ENCODE peak calls at places on chromosomes 13 and 19, in seven cellular contexts. A, E, G, H, M, V and Q are unnamed samples.

GRCh38 chr13:71712988-71713653 is 153.9 kb downstream of the DACH1 start:
- DNase-seq in M (no peak), A (no peak), G (no peak), E (no peak), V (no peak), H (no peak), Q (peak)

GRCh38 chr13:41206467-41206866 is 12.1 kb upstream of the KBTBD7 start:
- DNase-seq in G (no peak), H (no peak), V (no peak), E (no peak), M (no peak), A (no peak), Q (no peak)

GRCh38 chr19:32830231-32831014 is 39.1 kb downstream of the SLC7A9 start:
- DNase-seq in V (no peak), E (no peak), G (no peak), M (no peak), A (no peak), H (no peak), Q (no peak)

GRCh38 chr13:22091222-22091970 is 420.5 kb downstream of the FGF9 start:
- DNase-seq in G (no peak), E (no peak), H (no peak), M (no peak), V (no peak), A (no peak), Q (no peak)

GRCh38 chr13:26300140-26300539 is 46.2 kb downstream of the CDK8 start:
- DNase-seq in A (no peak), M (no peak), G (peak), E (no peak), H (no peak), V (no peak), Q (no peak)

GRCh38 chr19:3483226-3483628 is at the start of gene SMIM44:
- DNase-seq in E (no peak), H (peak), M (no peak), G (no peak), V (no peak), A (peak), Q (no peak)

GRCh38 chr19:20423381-20424207 is 142.0 kb downstream of the ZNF737 start:
- DNase-seq in A (peak), G (no peak), M (no peak), E (peak), H (peak), V (peak), Q (peak)

GRCh38 chr19:38852231-38853044 is 2.7 kb upstream of the HNRNPL start:
- DNase-seq in M (no peak), H (peak), E (peak), G (no peak), V (peak), A (peak), Q (peak)

GRCh38 chr13:113802090-113802531 is 43.1 kb downstream of the TMEM255B start:
- DNase-seq in G (no peak), V (no peak), A (no peak), H (no peak), E (peak), M (no peak), Q (no peak)

GRCh38 chr13:34886987-34887386 is 55.1 kb upstream of the NBEA start:
- DNase-seq in A (no peak), G (no peak), E (no peak), M (no peak), V (no peak), H (no peak), Q (no peak)

GRCh38 chr13:98984983-98985382 is 7.1 kb upstream of the DOCK9 start:
- DNase-seq in E (no peak), G (no peak), H (no peak), V (no peak), A (no peak), M (no peak), Q (no peak)

GRCh38 chr19:1105873-1106840 is 2.4 kb downstream of the GPX4 start:
- DNase-seq in M (no peak), V (no peak), H (no peak), G (no peak), A (no peak), E (peak), Q (no peak)

GRCh38 chr19:8148410-8149231 is 771 bp downstream of the FBN3 start:
- DNase-seq in A (no peak), G (peak), E (no peak), V (no peak), M (no peak), H (no peak), Q (no peak)

GRCh38 chr19:41551711-41552110 is 24.3 kb upstream of the CEACAM21 start:
- DNase-seq in E (no peak), M (no peak), G (no peak), V (no peak), A (no peak), H (no peak), Q (no peak)

GRCh38 chr19:18725755-18726416 is 42.4 kb downstream of the CRTC1 start:
- DNase-seq in G (no peak), M (no peak), H (no peak), A (no peak), V (no peak), E (no peak), Q (no peak)

GRCh38 chr13:94454906-94455305 is 24.6 kb downstream of the DCT start:
- DNase-seq in M (peak), E (no peak), G (no peak), H (no peak), V (no peak), A (no peak), Q (no peak)

GRCh38 chr13:21537105-21537504 is 66.9 kb downstream of the MICU2 start:
- DNase-seq in V (no peak), H (no peak), E (no peak), G (no peak), A (no peak), M (no peak), Q (no peak)

GRCh38 chr19:47230122-47230920 is 678 bp downstream of the BBC3 start:
- DNase-seq in V (no peak), E (peak), H (peak), M (no peak), G (no peak), A (peak), Q (peak)

GRCh38 chr19:45076851-45077730 is 813 bp upstream of the ZNF296 start:
- DNase-seq in A (peak), M (no peak), V (no peak), H (no peak), G (no peak), E (no peak), Q (no peak)

GRCh38 chr19:17718988-17719711 is at the start of gene MAP1S:
- DNase-seq in H (peak), M (no peak), E (peak), A (peak), G (no peak), V (no peak), Q (peak)

GRCh38 chr13:106466691-106467405 is 68.6 kb downstream of the EFNB2 start:
- DNase-seq in E (no peak), H (no peak), G (no peak), V (no peak), A (no peak), M (no peak), Q (no peak)

GRCh38 chr13:80312967-80313366 is 28.0 kb downstream of the SPRY2 start:
- DNase-seq in M (no peak), H (no peak), G (no peak), E (no peak), A (no peak), V (no peak), Q (no peak)

GRCh38 chr19:43522929-43523328 is 4.1 kb downstream of the ETHE1 start:
- DNase-seq in M (no peak), H (no peak), G (no peak), A (no peak), E (no peak), V (no peak), Q (no peak)

GRCh38 chr13:111281751-111282311 is 38.6 kb upstream of the TEX29 start:
- DNase-seq in M (peak), A (no peak), H (no peak), V (no peak), E (no peak), G (no peak), Q (no peak)

GRCh38 chr13:70987043-70987442 is 878.8 kb upstream of the KLHL1 start:
- DNase-seq in M (no peak), E (peak), A (no peak), G (no peak), V (no peak), H (no peak), Q (no peak)

GRCh38 chr13:97352815-97353214 is 81.2 kb upstream of the RAP2A start:
- DNase-seq in E (no peak), H (no peak), G (no peak), V (no peak), A (no peak), M (no peak), Q (no peak)

GRCh38 chr19:46471116-46471733 is at the start of gene PNMA8A:
- DNase-seq in V (no peak), A (peak), G (no peak), M (no peak), E (peak), H (peak), Q (no peak)

GRCh38 chr13:110106726-110107125 is 200.2 kb downstream of the COL4A1 start:
- DNase-seq in A (peak), V (no peak), E (no peak), H (no peak), G (no peak), M (peak), Q (no peak)

GRCh38 chr13:102948006-102948405 is 102.2 kb downstream of the ERCC5 start:
- DNase-seq in E (no peak), A (no peak), V (no peak), M (no peak), H (no peak), G (no peak), Q (no peak)

GRCh38 chr13:40492511-40492910 is 173.9 kb downstream of the FOXO1 start:
- DNase-seq in G (no peak), E (no peak), M (no peak), A (no peak), H (no peak), V (no peak), Q (no peak)

GRCh38 chr13:41411536-41411935 is 45.8 kb upstream of the RGCC start:
- DNase-seq in H (no peak), E (peak), V (no peak), A (no peak), G (peak), M (peak), Q (no peak)

GRCh38 chr19:15296353-15296752 is 36.0 kb downstream of the BRD4 start:
- DNase-seq in H (no peak), M (no peak), A (no peak), E (peak), G (no peak), V (no peak), Q (no peak)

GRCh38 chr19:532578-533484 is 1.3 kb downstream of the CDC34 start:
- DNase-seq in M (no peak), H (peak), A (peak), G (peak), E (peak), V (peak), Q (no peak)

GRCh38 chr13:108155185-108156106 is 59.9 kb downstream of the LIG4 start:
- DNase-seq in M (no peak), A (peak), H (peak), G (peak), E (no peak), V (no peak), Q (peak)

GRCh38 chr19:50701367-50701985 is 18.1 kb downstream of the SHANK1 start:
- DNase-seq in E (no peak), G (no peak), M (no peak), A (no peak), H (no peak), V (no peak), Q (no peak)
- H3K4me3 ChIP-seq in E (no peak), G (no peak), M (no peak), A (no peak), H (no peak), V (no peak), Q (no peak)

DNA sequence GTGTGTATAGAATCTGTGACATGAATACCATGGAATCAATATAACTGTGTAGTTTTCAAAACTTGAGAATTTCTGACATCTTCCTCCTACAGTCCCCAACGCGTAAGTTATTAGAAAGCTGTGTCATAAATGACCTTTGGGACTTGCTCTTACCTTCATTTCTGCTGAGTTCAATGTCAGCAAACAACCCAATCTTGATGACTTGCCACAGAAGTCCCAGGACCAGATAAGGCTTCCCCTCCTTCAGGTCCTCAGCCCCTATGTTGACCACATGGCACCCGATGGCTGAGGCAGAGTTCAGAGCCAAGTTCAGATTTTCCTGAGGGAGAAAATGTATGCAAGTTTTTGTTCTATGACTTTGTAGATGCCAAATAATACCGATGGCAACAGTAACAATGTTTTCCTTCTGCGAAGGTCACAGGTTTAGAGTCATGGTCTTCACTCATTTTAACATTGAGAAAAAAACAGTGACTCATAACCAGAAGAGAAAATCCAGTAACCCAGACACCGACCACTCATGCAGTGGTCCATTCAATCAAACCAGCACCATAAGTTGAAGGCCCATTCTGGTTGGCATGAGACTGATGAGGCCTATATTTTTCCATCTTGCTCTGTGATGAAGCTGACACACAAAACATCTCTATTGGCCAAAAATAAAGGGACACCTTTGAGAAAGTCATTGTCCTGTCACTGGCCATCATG is 29.2 kb downstream of the LCP1 start:
- DNase-seq in V (no peak), M (no peak), A (no peak), E (no peak), G (no peak), H (no peak), Q (no peak)
- TF ChIP-seq POLR2AphosphoS5 in V (no peak), M (no peak), A (no peak), E (no peak), G (no peak), H (no peak), Q (no peak)

DNA sequence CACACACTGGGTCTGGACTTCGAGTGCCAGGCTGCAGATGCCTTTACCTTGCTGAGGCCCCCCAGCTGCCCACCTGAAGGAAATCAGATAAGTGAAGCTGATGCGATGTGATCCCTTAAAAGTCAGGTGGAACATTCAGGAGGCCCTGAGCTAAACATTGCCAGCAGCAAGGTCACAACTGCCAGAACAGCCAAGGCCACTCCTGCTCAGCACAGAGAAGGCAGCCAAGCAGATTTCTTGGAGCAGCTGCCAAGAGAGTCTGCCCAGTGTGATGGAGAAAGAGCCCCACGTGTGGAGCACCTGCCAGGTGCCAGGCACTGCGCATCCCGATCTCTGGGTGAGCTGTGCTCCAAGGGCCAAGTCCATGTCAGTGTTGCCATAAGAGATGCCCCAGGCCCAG is 20.6 kb upstream of the UQCRFS1 start:
- DNase-seq in A (no peak), G (no peak), V (no peak), H (no peak), E (no peak), M (peak), Q (no peak)
- H3K4me3 ChIP-seq in A (no peak), G (no peak), V (no peak), H (no peak), E (no peak), M (no peak), Q (no peak)

DNA sequence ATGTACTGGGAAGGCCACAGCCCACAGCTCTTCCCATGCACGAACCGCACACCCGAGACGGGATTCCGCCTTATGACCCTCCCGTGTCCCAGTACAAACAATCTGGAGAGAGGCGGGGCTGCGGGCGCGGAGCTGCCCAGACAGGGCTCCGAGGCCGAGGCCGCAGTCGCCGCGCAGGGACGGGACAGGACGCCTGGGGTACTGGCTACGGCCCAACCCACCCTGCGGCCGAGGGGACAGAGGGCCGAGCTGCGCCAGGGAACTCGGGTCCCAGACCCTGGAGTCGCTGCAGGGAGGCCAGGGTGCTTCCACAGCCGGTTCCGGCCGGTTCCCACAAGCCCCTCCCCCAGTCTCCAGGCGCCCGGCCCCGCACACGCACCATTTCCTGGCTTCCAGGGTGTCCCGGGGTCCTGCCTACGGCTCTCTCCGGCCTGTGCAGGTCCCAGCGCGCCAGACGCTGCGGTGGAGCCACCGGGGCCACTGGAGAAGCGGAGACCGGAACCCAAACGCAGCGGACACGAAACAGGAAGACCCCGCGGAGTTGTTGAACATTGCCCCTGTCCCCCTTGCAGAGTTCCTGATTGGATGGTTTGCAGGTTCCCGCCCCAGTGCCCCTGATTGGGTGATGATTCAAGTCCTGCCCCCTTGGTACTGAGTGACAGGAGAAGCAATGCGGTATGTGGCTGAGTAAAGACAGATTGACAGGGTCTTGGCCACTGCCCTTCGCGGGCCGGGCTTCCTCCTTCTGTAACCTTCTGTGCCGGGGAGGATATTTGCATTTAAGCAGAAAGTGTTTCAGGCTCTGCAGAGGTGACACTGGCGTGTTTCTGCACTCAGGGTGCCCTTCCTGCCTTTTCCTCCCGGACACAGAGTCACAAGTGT is at the start of gene ZNF564:
- DNase-seq in G (peak), E (peak), M (peak), V (peak), A (peak), H (peak), Q (peak)
- TF ChIP-seq POLR2AphosphoS5 in G (peak), E (peak), M (peak), V (peak), A (peak), H (peak), Q (peak)

DNA sequence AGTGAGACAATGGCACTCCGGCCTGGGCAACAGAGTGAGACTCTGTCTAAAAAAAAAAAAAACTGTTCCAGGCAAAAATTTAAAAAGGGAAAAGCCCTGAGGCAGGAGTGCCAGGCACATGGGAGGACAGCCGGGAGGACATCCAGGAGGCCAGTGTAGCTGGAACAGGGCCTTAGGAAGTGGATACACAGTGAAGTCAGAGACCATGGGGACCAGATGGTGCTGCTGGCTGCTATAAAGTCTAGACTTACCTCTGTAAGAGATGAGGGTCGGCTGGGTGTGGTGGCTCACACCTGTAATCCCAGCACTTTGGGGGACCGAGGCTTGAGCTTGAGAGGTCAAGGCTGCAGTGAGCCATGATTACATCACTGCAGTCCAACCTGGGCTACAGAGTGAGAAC is 15.0 kb downstream of the HAS1 start:
- DNase-seq in V (no peak), A (no peak), M (no peak), H (no peak), G (no peak), E (no peak), Q (no peak)
- H3K4me3 ChIP-seq in V (no peak), A (no peak), M (no peak), H (no peak), G (no peak), E (no peak), Q (no peak)

GRCh38 chr19:16659832-16660708 is at the start of gene SMIM7:
- DNase-seq in A (peak), M (peak), E (peak), H (peak), V (peak), G (peak), Q (peak)

GRCh38 chr19:16657384-16657783 is 2.6 kb downstream of the SMIM7 start:
- DNase-seq in A (no peak), M (no peak), H (no peak), V (no peak), G (no peak), E (no peak), Q (no peak)

GRCh38 chr19:16660763-16661479 is at the start of gene TMEM38A:
- DNase-seq in G (no peak), E (peak), H (peak), V (peak), M (no peak), A (peak), Q (peak)

GRCh38 chr19:16659464-16659831 is 496 bp downstream of the SMIM7 start:
- DNase-seq in A (no peak), H (peak), M (no peak), E (no peak), V (no peak), G (no peak), Q (no peak)

GRCh38 chr19:16661480-16662034 is 618 bp downstream of the TMEM38A start:
- DNase-seq in V (no peak), E (no peak), A (peak), M (no peak), G (no peak), H (peak), Q (no peak)
- TF ChIP-seq POLR2AphosphoS5 in V (no peak), E (no peak), A (no peak), M (no peak), G (no peak), H (no peak), Q (no peak)

GRCh38 chr13:44142540-44142867 is 231.1 kb upstream of the SERP2 start:
- DNase-seq in H (no peak), G (no peak), E (peak), A (no peak), V (no peak), M (no peak), Q (no peak)
- H3K4me3 ChIP-seq in H (peak), G (peak), E (peak), A (peak), V (peak), M (peak), Q (peak)

GRCh38 chr13:52646967-52647366 is 4.7 kb downstream of the HNRNPA1L2 start:
- DNase-seq in E (no peak), H (no peak), M (no peak), A (no peak), G (no peak), V (no peak), Q (no peak)

GRCh38 chr13:52651880-52652169 is 811 bp upstream of the SUGT1 start:
- DNase-seq in V (no peak), H (no peak), A (no peak), E (no peak), M (no peak), G (no peak), Q (no peak)

GRCh38 chr13:52652980-52653303 is 306 bp downstream of the SUGT1 start:
- DNase-seq in V (no peak), E (no peak), M (no peak), H (no peak), G (no peak), A (no peak), Q (no peak)

GRCh38 chr13:52652170-52652979 is at the start of gene SUGT1:
- DNase-seq in A (peak), H (peak), V (peak), E (peak), G (peak), M (peak), Q (peak)

GRCh38 chr13:52650731-52651130 is 1.9 kb upstream of the SUGT1 start:
- DNase-seq in A (no peak), M (no peak), G (no peak), V (no peak), E (no peak), H (no peak), Q (no peak)
- TF ChIP-seq POLR2AphosphoS5 in A (no peak), M (no peak), G (no peak), V (no peak), E (no peak), H (no peak), Q (no peak)

GRCh38 chr19:52428937-52429336 is at the start of gene ZNF534:
- DNase-seq in A (no peak), M (no peak), H (no peak), E (no peak), V (no peak), G (no peak), Q (no peak)
- H3K4me3 ChIP-seq in A (no peak), M (no peak), H (no peak), E (no peak), V (peak), G (no peak), Q (no peak)